ENCODE peak calls at places on chromosomes 6 and 20, in five cellular contexts. Y is T-cell, Q is tibial nerve, D is lower lobe of right lung, M is AML-193. H is an unnamed sample.

GRCh38 chr6:109059591-109060021 is 35.0 kb downstream of the SESN1 start:
- DNase-seq in Q (no peak), D (no peak), Y (no peak), M (peak), H (no peak)

GRCh38 chr20:52035977-52036376 is 155.6 kb downstream of the ZFP64 start:
- DNase-seq in Y (no peak), D (no peak), Q (no peak), M (no peak), H (no peak)

GRCh38 chr20:34644951-34645350 is 31.9 kb downstream of the PIGU start:
- DNase-seq in Y (no peak), Q (no peak), D (no peak), M (no peak), H (no peak)

GRCh38 chr20:6819599-6819998 is 52.1 kb downstream of the BMP2 start:
- DNase-seq in Q (no peak), Y (no peak), M (no peak), D (no peak), H (no peak)

GRCh38 chr6:21666788-21667681 is 73.5 kb downstream of the SOX4 start:
- DNase-seq in M (no peak), Y (no peak), Q (no peak), D (no peak), H (no peak)

GRCh38 chr6:75397806-75398465 is 95.7 kb downstream of the FILIP1 start:
- DNase-seq in Y (no peak), M (no peak), D (no peak), Q (no peak), H (no peak)

GRCh38 chr6:93317587-93317986 is 101.8 kb downstream of the EPHA7 start:
- DNase-seq in Q (no peak), M (no peak), D (no peak), Y (no peak), H (no peak)

GRCh38 chr6:32148722-32149576 is 2.8 kb downstream of the PRRT1 start:
- DNase-seq in Y (peak), Q (peak), M (no peak), D (peak), H (peak)

GRCh38 chr20:62666736-62667529 is 24.6 kb downstream of the SLCO4A1 start:
- DNase-seq in Y (no peak), D (no peak), M (no peak), Q (peak), H (no peak)

GRCh38 chr6:56593801-56594318 is 48.8 kb downstream of the DST start:
- DNase-seq in Q (no peak), D (no peak), M (peak), Y (no peak), H (no peak)

GRCh38 chr20:62258499-62259293 is 20.4 kb downstream of the OSBPL2 start:
- DNase-seq in M (no peak), D (no peak), Y (no peak), Q (peak), H (no peak)

GRCh38 chr6:110448846-110449544 is 27.4 kb downstream of the SLC22A16 start:
- DNase-seq in D (no peak), Q (no peak), Y (no peak), M (peak), H (no peak)

GRCh38 chr20:38252292-38253288 is 7.9 kb downstream of the KIAA1755 start:
- DNase-seq in D (no peak), Y (no peak), M (no peak), Q (peak), H (no peak)

GRCh38 chr6:116392158-116393032 is 21.6 kb downstream of the DSE start:
- DNase-seq in M (peak), Q (no peak), Y (no peak), D (no peak), H (no peak)

GRCh38 chr20:17843246-17844132 is 125.1 kb downstream of the SNX5 start:
- DNase-seq in Y (peak), D (no peak), M (no peak), Q (peak), H (peak)

GRCh38 chr6:89525786-89526562 is 93.0 kb downstream of the ANKRD6 start:
- DNase-seq in D (no peak), Y (no peak), Q (no peak), M (no peak), H (no peak)

GRCh38 chr20:16107172-16107870 is 465.9 kb downstream of the KIF16B start:
- DNase-seq in Y (no peak), D (no peak), M (no peak), Q (no peak), H (no peak)

H was measured in CD4-positive, alpha-beta T cell.